ENCODE peak calls at places on chromosome 14, in five cellular contexts. D, C, X, E and M are unnamed samples. For H3K4me1, the result is how much of the 10 kb centered on the place peaks cover.

GRCh38 chr14:100450049-100450448 is 126.9 kb downstream of the SLC25A47 start:
- DNase-seq in E (no peak), D (no peak), C (no peak), X (no peak), M (no peak)

GRCh38 chr14:101185081-101185835 is 281.7 kb upstream of the RTL1 start:
- DNase-seq in D (peak), E (no peak), C (no peak), X (no peak), M (peak)

GRCh38 chr14:50045039-50045711 is 71.2 kb downstream of the VCPKMT start:
- DNase-seq in D (peak), C (peak), X (peak), E (peak), M (peak)

GRCh38 chr14:22159049-22159448 is 430.0 kb downstream of the DAD1 start:
- DNase-seq in C (no peak), E (no peak), X (no peak), D (no peak), M (no peak)

GRCh38 chr14:99254391-99255009 is 17.5 kb downstream of the BCL11B start:
- DNase-seq in X (no peak), E (no peak), D (no peak), C (no peak), M (no peak)

GRCh38 chr14:24695265-24696241 is 61.6 kb upstream of the GZMB start:
- DNase-seq in D (no peak), E (peak), X (no peak), C (no peak), M (peak)

GRCh38 chr14:68594737-68595380 is 198.0 kb downstream of the ZFP36L1 start:
- DNase-seq in D (no peak), E (no peak), C (no peak), X (peak), M (no peak)

GRCh38 chr14:52553002-52553670 is 500 bp downstream of the GPR137C start:
- DNase-seq in E (peak), C (no peak), X (peak), D (peak), M (no peak)

GRCh38 chr14:101879212-101880015 is 85.0 kb upstream of the DYNC1H1 start:
- DNase-seq in E (no peak), C (no peak), D (no peak), X (no peak), M (no peak)

GRCh38 chr14:36654185-36655053 is 7.2 kb upstream of the PAX9 start:
- DNase-seq in E (no peak), C (no peak), X (no peak), D (no peak), M (no peak)

GRCh38 chr14:21467620-21468019 is 9.1 kb downstream of the RAB2B start:
- DNase-seq in C (no peak), X (no peak), E (no peak), D (no peak), M (no peak)

GRCh38 chr14:68862954-68863594 is 70.2 kb upstream of the ZFP36L1 start:
- DNase-seq in C (peak), E (peak), X (no peak), D (peak), M (no peak)

GRCh38 chr14:92248638-92249037 is 74.3 kb upstream of the SLC24A4 start:
- DNase-seq in C (no peak), D (no peak), X (no peak), E (no peak), M (no peak)

GRCh38 chr14:91159182-91159581 is 45.3 kb downstream of the DGLUCY start:
- DNase-seq in D (no peak), E (peak), C (no peak), X (no peak), M (no peak)

GRCh38 chr14:70401643-70402042 is 15.2 kb downstream of the SYNJ2BP start:
- DNase-seq in C (no peak), D (no peak), E (no peak), X (no peak), M (no peak)

GRCh38 chr14:37903561-37904191 is 304.0 kb upstream of the SSTR1 start:
- DNase-seq in X (no peak), E (no peak), C (peak), D (no peak), M (no peak)

GRCh38 chr14:92544051-92544730 is 30.6 kb downstream of the RIN3 start:
- DNase-seq in C (no peak), D (no peak), X (no peak), E (no peak), M (no peak)

GRCh38 chr14:27184371-27184901 is 586.6 kb upstream of the NOVA1 start:
- DNase-seq in C (no peak), E (no peak), D (no peak), X (no peak), M (no peak)

GRCh38 chr14:23054000-23054811 is 3.1 kb downstream of the CDH24 start:
- DNase-seq in E (no peak), C (no peak), D (no peak), X (no peak), M (no peak)

GRCh38 chr14:92511472-92512247 is 1.9 kb upstream of the RIN3 start:
- DNase-seq in D (no peak), E (no peak), C (peak), X (no peak), M (no peak)

GRCh38 chr14:103536693-103537092 is 7.7 kb downstream of the TRMT61A start:
- DNase-seq in C (no peak), D (no peak), E (no peak), X (no peak), M (no peak)

GRCh38 chr14:68247867-68248266 is 428.3 kb downstream of the RAD51B start:
- DNase-seq in D (no peak), X (peak), E (peak), C (peak), M (no peak)

GRCh38 chr14:64112859-64113258 is 181.3 kb downstream of the ESR2 start:
- DNase-seq in X (no peak), D (peak), E (peak), C (no peak), M (no peak)

GRCh38 chr14:49553106-49553505 is 33.1 kb downstream of the RPS29 start:
- DNase-seq in X (no peak), C (no peak), E (no peak), D (no peak), M (no peak)

GRCh38 chr14:99157676-99158075 is 114.3 kb downstream of the BCL11B start:
- DNase-seq in C (no peak), D (peak), X (no peak), E (no peak), M (no peak)

GRCh38 chr14:53391631-53392030 is 238.5 kb upstream of the DDHD1 start:
- DNase-seq in X (no peak), D (no peak), E (no peak), C (no peak), M (no peak)

GRCh38 chr14:68333265-68333664 is 459.6 kb downstream of the ZFP36L1 start:
- DNase-seq in E (no peak), D (no peak), X (no peak), C (no peak), M (no peak)

GRCh38 chr14:91228112-91229004 is 16.1 kb downstream of the GPR68 start:
- DNase-seq in X (no peak), E (no peak), C (no peak), D (no peak), M (no peak)

GRCh38 chr14:34059037-34059924 is 108.4 kb upstream of the EGLN3 start:
- DNase-seq in X (no peak), E (no peak), D (no peak), C (peak), M (peak)
- H3K4me1 ChIP-seq in X (under half), E (under half), D (under half), C (under half), M (under half)

GRCh38 chr14:73763396-73763795 is 49.2 kb upstream of the PNMA1 start:
- DNase-seq in X (no peak), D (no peak), E (no peak), C (no peak), M (no peak)

GRCh38 chr14:73759714-73760597 is 45.8 kb upstream of the PNMA1 start:
- DNase-seq in C (peak), X (peak), E (peak), D (peak), M (peak)

GRCh38 chr14:73760598-73761586 is 46.7 kb upstream of the PNMA1 start:
- DNase-seq in D (no peak), E (no peak), C (no peak), X (no peak), M (no peak)

GRCh38 chr14:73762375-73762822 is 48.2 kb upstream of the PNMA1 start:
- DNase-seq in C (peak), D (no peak), E (no peak), X (no peak), M (no peak)

DNA sequence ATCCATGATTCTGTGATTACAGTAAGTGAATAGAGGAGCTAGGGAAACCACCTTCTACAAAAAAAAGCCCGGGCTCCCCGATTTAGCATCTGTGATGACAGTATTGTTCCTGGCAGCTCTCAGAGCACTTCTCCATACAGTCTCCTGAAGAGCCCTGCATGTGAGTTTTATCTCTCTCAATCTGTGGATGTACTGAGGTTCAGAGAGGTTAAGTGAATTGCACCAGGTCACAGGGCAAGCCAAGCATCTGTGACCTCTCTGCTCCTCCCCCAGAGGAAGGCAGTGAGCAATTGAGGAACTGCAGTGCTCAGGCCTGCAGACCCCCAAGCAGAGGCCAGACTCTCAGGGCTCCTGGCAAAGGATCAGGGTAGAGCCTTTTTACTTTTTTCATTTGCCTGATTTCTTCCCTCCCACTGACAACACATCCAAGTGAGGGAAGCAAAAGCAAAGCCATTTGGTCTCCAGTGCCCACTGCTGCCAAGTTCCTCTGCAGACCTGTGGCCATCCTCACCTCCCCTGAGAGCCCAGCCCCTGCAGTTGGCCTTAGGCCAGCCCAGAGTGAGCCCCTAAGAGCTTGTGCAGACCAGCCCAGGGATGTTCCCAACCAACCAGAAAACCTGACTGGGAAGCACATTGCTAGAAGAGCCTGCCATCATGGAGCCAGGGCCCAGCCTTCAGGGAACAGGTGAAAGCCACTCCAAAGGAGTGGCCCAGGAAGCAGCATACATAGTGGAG is 47.6 kb upstream of the PNMA1 start:
- DNase-seq in D (no peak), E (no peak), X (no peak), C (no peak), M (no peak)
- TF ChIP-seq POLR2A in D (no peak), E (no peak), X (no peak), C (no peak), M (no peak)

GRCh38 chr14:95285566-95285965 is 34.1 kb downstream of the CLMN start:
- DNase-seq in C (no peak), E (no peak), D (no peak), X (no peak), M (no peak)
- H3K4me1 ChIP-seq in C (under half), E (under half), D (under half), X (under half), M (under half)

DNA sequence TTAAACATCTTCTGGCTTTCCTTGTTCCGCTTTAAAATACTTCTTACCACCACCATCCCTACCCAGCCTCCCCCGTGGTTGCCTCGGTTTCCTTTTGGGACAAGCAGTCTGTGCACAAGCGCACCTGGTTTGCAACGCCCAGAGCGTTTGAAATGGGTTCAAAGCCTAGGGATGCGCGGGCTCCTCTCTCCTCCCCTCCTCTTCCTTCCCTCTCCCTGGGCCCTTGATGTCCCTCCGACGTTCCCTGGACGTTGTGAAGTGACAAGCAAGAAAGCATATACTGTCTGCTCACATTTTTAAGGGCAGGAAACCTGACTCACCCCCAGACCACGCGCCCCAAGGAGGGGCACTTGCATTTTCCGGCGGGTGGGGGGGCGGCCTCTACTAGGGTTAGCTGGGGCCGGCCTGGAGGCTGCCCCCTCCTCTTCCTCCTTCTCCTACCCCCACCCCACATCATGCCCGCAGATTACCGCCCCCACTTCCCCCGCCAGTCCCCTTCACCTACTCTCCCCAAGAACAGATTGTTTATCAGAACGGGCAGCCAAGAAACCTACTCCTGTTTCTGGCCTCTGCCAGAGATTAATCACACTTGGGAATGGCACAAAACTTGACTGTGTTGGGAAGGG is 9.5 kb upstream of the IRF2BPL start:
- DNase-seq in C (no peak), D (no peak), E (peak), X (no peak), M (no peak)
- TF ChIP-seq POLR2A in C (no peak), D (no peak), E (no peak), X (no peak), M (no peak)

DNA sequence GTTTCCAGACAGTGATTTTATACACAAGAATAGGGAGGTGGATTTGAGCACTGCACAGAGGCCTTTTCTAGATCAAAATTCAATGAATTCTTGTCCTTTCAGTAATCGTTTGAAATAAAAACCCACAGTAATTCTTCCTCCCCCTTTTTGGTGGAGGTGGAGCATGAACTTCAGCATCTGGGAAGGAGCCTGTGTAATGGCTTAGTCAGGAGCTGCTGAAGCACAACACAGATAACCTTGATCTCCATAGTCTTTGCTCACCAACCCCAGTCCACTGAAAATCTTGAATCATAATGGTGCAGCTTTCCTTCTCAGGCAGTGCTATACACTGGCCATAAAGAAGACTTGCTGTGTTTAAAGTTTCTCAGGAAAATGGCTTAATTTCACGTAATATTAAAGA is 6.4 kb upstream of the TBPL2 start:
- DNase-seq in D (no peak), X (no peak), C (peak), E (no peak), M (no peak)
- H3K4me1 ChIP-seq in D (under half), X (under half), C (under half), E (under half), M (under half)

GRCh38 chr14:59926534-59926933 is 6.6 kb downstream of the LRRC9 start:
- DNase-seq in E (no peak), C (no peak), X (no peak), D (no peak), M (no peak)
- TF ChIP-seq POLR2A in E (no peak), C (no peak), X (no peak), D (no peak), M (no peak)

DNA sequence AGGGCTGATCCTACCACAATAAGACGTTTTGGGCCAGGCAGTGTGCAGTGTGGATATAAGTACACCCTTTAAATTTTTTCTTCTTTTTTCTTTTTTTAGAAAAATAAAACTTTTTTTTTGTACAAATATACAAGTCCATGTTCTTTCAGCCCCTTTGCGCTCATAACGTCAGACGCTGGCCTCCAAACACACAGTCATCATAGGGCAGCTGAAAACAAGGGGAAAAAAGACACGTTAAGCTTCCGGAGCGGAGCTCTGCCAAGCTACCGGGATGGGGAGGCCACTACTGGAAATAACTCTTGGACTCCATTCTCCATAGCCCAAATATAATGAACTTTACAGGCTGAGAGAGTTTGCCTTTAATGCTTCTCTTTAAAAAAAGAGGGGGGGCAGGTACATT is 2.7 kb downstream of the NFKBIA start:
- DNase-seq in C (no peak), D (no peak), X (no peak), E (no peak), M (no peak)
- H3K4me1 ChIP-seq in C (half or more), D (half or more), X (half or more), E (half or more), M (half or more)